ENCODE peak calls at places on chromosomes 11 and 22, in ten cellular contexts. Q, M, V, H, K, B, G, I, L and N are unnamed samples.
A peak's percentile ranks its signal among the peaks of the same experiment; 100 is the strongest.

GRCh38 chr22:49963647-49964026 is 3.1 kb downstream of the PIM3 start:
- DNase-seq in G (no peak), L (peak; percentile 15), I (no peak), Q (no peak), B (peak; percentile 19), H (peak; percentile 15), K (no peak), V (no peak), M (no peak), N (peak; percentile 0)

GRCh38 chr11:35711173-35711910 is 48.8 kb downstream of the TRIM44 start:
- DNase-seq in G (peak; percentile 14), H (no peak), B (no peak), V (no peak), Q (no peak), L (no peak), M (no peak), K (peak; percentile 11), I (no peak), N (no peak)

GRCh38 chr22:20271114-20271994 is 3.2 kb upstream of the RTN4R start:
- DNase-seq in M (peak; percentile 60), Q (no peak), H (no peak), G (no peak), B (no peak), V (no peak), L (no peak), K (no peak), I (no peak), N (no peak)

GRCh38 chr22:49345896-49346295 is 481.8 kb downstream of the BRD1 start:
- DNase-seq in M (no peak), V (no peak), I (no peak), B (no peak), L (no peak), H (no peak), K (no peak), Q (no peak), G (no peak), N (no peak)

GRCh38 chr11:59842316-59842715 is 3.0 kb downstream of the CBLIF start:
- DNase-seq in V (no peak), K (no peak), Q (no peak), M (no peak), B (no peak), L (no peak), I (no peak), G (no peak), H (no peak), N (no peak)

GRCh38 chr11:42239102-42239501 is 779.6 kb upstream of the LRRC4C start:
- DNase-seq in Q (peak; percentile 17), B (no peak), V (no peak), H (no peak), I (no peak), M (no peak), G (no peak), L (no peak), K (peak; percentile 88), N (no peak)

GRCh38 chr11:11346249-11346648 is 6.8 kb downstream of the CSNK2A3 start:
- DNase-seq in B (no peak), L (no peak), M (no peak), K (no peak), I (no peak), Q (no peak), G (no peak), V (no peak), H (no peak), N (no peak)

GRCh38 chr11:33987975-33988580 is 63.5 kb upstream of the CAPRIN1 start:
- DNase-seq in H (peak; percentile 39), B (peak; percentile 42), V (peak; percentile 35), K (peak; percentile 78), Q (peak; percentile 49), L (peak; percentile 46), G (peak; percentile 74), I (peak; percentile 67), M (no peak), N (peak; percentile 49)

GRCh38 chr11:86459682-86460460 is 85.2 kb downstream of the CCDC81 start:
- DNase-seq in G (peak; percentile 82), L (peak; percentile 45), K (peak; percentile 92), H (peak; percentile 55), M (peak; percentile 64), I (peak; percentile 89), B (peak; percentile 55), V (peak; percentile 72), Q (peak; percentile 46), N (no peak)

GRCh38 chr22:30245181-30245984 is 1.2 kb downstream of the LIF start:
- DNase-seq in M (no peak), V (no peak), K (no peak), Q (no peak), I (no peak), B (no peak), L (no peak), G (no peak), H (no peak), N (no peak)

GRCh38 chr11:47083913-47084312 is 92.8 kb downstream of the ARFGAP2 start:
- DNase-seq in V (no peak), H (no peak), K (peak; percentile 81), B (no peak), M (no peak), G (peak; percentile 72), L (no peak), Q (peak; percentile 71), I (no peak), N (no peak)

GRCh38 chr11:108534274-108534882 is 36.2 kb upstream of the POGLUT3 start:
- DNase-seq in I (no peak), L (no peak), B (no peak), V (no peak), K (no peak), M (no peak), Q (no peak), H (no peak), G (no peak), N (no peak)

GRCh38 chr22:45832959-45833580 is 143.9 kb downstream of the WNT7B start:
- DNase-seq in V (no peak), L (no peak), H (no peak), M (no peak), G (peak; percentile 76), Q (no peak), B (no peak), I (no peak), K (no peak), N (no peak)

GRCh38 chr11:77117485-77117884 is 10.6 kb upstream of the MYO7A start:
- DNase-seq in G (no peak), L (no peak), Q (no peak), V (no peak), H (no peak), K (no peak), M (no peak), I (no peak), B (no peak), N (no peak)

GRCh38 chr11:93507517-93507916 is 35.7 kb downstream of the SMCO4 start:
- DNase-seq in K (no peak), Q (no peak), M (no peak), H (no peak), L (no peak), I (no peak), V (no peak), G (no peak), B (no peak), N (no peak)

GRCh38 chr22:35319244-35319985 is 19.7 kb downstream of the TOM1 start:
- DNase-seq in M (no peak), B (no peak), G (no peak), I (no peak), H (no peak), Q (no peak), K (no peak), V (no peak), L (no peak), N (no peak)

GRCh38 chr11:110571286-110571685 is 141.0 kb downstream of the ARHGAP20 start:
- DNase-seq in K (no peak), H (no peak), Q (no peak), M (no peak), G (no peak), V (no peak), B (no peak), L (no peak), I (no peak), N (no peak)

GRCh38 chr11:825366-826231 is 2.1 kb upstream of the CRACR2B start:
- DNase-seq in I (peak; percentile 58), H (no peak), K (no peak), L (no peak), Q (no peak), G (no peak), M (peak; percentile 91), B (no peak), V (no peak), N (no peak)

GRCh38 chr22:40342521-40342920 is 3.8 kb upstream of the ADSL start:
- DNase-seq in G (peak; percentile 3), H (no peak), M (no peak), K (no peak), V (no peak), B (no peak), I (no peak), L (no peak), Q (no peak), N (no peak)

DNA sequence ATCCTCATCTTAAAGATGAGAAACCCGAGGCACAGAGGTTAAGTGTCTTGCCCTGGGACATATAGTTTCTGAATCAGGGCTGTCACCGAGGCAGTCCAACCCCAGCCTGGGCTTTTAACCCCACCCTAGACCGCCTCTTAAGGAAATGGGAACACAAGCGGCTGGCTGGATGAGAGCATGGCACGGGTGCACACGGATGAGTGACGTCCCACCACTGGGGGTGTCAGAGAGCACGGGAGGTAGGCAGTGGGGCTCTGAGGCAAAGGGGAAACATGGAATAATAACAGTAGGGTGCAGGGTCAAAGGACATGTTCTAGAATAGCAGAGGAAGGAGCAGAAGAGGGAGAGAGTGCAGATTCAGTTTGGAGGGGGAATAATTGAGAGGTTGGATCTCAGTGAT is 22.3 kb downstream of the PPFIBP2 start:
- DNase-seq in K (no peak), B (no peak), I (no peak), V (no peak), L (no peak), H (no peak), G (no peak), M (no peak), Q (no peak), N (no peak)
- TF ChIP-seq CTCF in K (no peak), B (no peak), I (no peak), V (no peak), L (peak; percentile 34), H (no peak), G (peak; percentile 32), M (no peak), Q (peak; percentile 11), N (peak; percentile 27)

GRCh38 chr11:13114566-13115465 is 105.7 kb downstream of the RASSF10 start:
- DNase-seq in M (no peak), V (no peak), L (no peak), K (no peak), Q (no peak), H (no peak), I (peak; percentile 49), G (no peak), B (no peak), N (no peak)
- TF ChIP-seq CTCF in M (no peak), V (no peak), L (peak; percentile 18), K (no peak), Q (no peak), H (peak; percentile 17), I (no peak), G (peak; percentile 50), B (no peak), N (no peak)

GRCh38 chr11:43916621-43917020 is 25.8 kb upstream of the C11orf96 start:
- DNase-seq in I (no peak), K (no peak), Q (no peak), H (no peak), L (no peak), V (no peak), M (no peak), B (no peak), G (no peak), N (no peak)
- TF ChIP-seq CTCF in I (no peak), K (no peak), Q (no peak), H (no peak), L (no peak), V (no peak), M (no peak), B (no peak), G (no peak), N (no peak)

GRCh38 chr22:47225080-47225930 is 462.9 kb downstream of the TBC1D22A start:
- DNase-seq in H (no peak), M (no peak), V (no peak), G (no peak), K (no peak), I (no peak), L (no peak), B (no peak), Q (no peak), N (no peak)
- TF ChIP-seq CTCF in H (no peak), M (no peak), V (no peak), G (no peak), K (no peak), I (no peak), L (no peak), B (no peak), Q (no peak), N (no peak)